ENCODE peak calls at places on chromosomes 7 and 10, in five cellular contexts. E is HFF-Myc; I is AG04450; W is prostate gland; H is CD4-positive, alpha-beta T cell. T is an unnamed sample.

GRCh38 chr7:7347045-7347444 is 164.7 kb downstream of the C1GALT1 start:
- DNase-seq in E (no peak), I (no peak), W (no peak), H (no peak), T (no peak)

GRCh38 chr10:123274513-123275182 is 120.4 kb downstream of the BUB3 start:
- DNase-seq in E (no peak), I (no peak), W (no peak), H (no peak), T (no peak)

GRCh38 chr7:91953618-91954017 is 13.0 kb downstream of the AKAP9 start:
- DNase-seq in E (no peak), I (no peak), W (no peak), H (no peak), T (no peak)

GRCh38 chr7:41701068-41701467 is 1.8 kb downstream of the INHBA start:
- DNase-seq in E (no peak), I (no peak), W (no peak), H (no peak), T (no peak)

GRCh38 chr10:48199580-48200377 is 74.7 kb downstream of the FRMPD2 start:
- DNase-seq in E (peak; percentile 94), I (no peak), W (no peak), H (no peak), T (no peak)

GRCh38 chr7:117873056-117873932 is at the start of gene CTTNBP2:
- DNase-seq in E (no peak), I (no peak), W (peak; percentile 27), H (no peak), T (peak; percentile 49)

GRCh38 chr10:5645944-5646617 is 20.3 kb downstream of the ASB13 start:
- DNase-seq in E (no peak), I (no peak), W (no peak), H (no peak), T (peak; percentile 25)

GRCh38 chr7:2814682-2815522 is 29.2 kb downstream of the GNA12 start:
- DNase-seq in E (no peak), I (no peak), W (no peak), H (no peak), T (no peak)

GRCh38 chr10:71086439-71087080 is 125.8 kb upstream of the UNC5B start:
- DNase-seq in E (no peak), I (no peak), W (no peak), H (no peak), T (peak; percentile 6)

GRCh38 chr7:111931958-111932357 is 274.2 kb downstream of the DOCK4 start:
- DNase-seq in E (no peak), I (no peak), W (no peak), H (no peak), T (no peak)

GRCh38 chr10:110171032-110171431 is 36.4 kb upstream of the MXI1 start:
- DNase-seq in E (no peak), I (no peak), W (no peak), H (no peak), T (no peak)

GRCh38 chr10:48247680-48248079 is 26.8 kb downstream of the FRMPD2 start:
- DNase-seq in E (no peak), I (no peak), W (no peak), H (no peak), T (no peak)

GRCh38 chr7:109009636-109010035 is 440.0 kb downstream of the DNAJB9 start:
- DNase-seq in E (no peak), I (no peak), W (no peak), H (no peak), T (no peak)

GRCh38 chr10:63456437-63457210 is 9.2 kb downstream of the JMJD1C start:
- DNase-seq in E (no peak), I (no peak), W (no peak), H (no peak), T (no peak)

GRCh38 chr7:144516729-144517128 is 113.2 kb upstream of the NOBOX start:
- DNase-seq in E (no peak), I (no peak), W (no peak), H (no peak), T (no peak)

GRCh38 chr7:41164440-41164839 is 538.5 kb downstream of the INHBA start:
- DNase-seq in E (no peak), I (no peak), W (no peak), H (no peak), T (no peak)

GRCh38 chr7:131665021-131665420 is 108.6 kb upstream of the PODXL start:
- DNase-seq in E (no peak), I (no peak), W (no peak), H (no peak), T (no peak)

GRCh38 chr10:97726636-97727178 is 10.2 kb upstream of the ZFYVE27 start:
- DNase-seq in E (no peak), I (peak; percentile 43), W (peak; percentile 43), H (no peak), T (peak; percentile 72)

GRCh38 chr10:35770817-35771355 is 128.8 kb upstream of the FZD8 start:
- DNase-seq in E (no peak), I (no peak), W (no peak), H (no peak), T (peak; percentile 34)

GRCh38 chr7:26171601-26172000 is 19.6 kb downstream of the NFE2L3 start:
- DNase-seq in E (no peak), I (no peak), W (no peak), H (no peak), T (no peak)

GRCh38 chr7:151590071-151590800 is 70.5 kb upstream of the RHEB start:
- DNase-seq in E (no peak), I (no peak), W (no peak), H (no peak), T (no peak)

GRCh38 chr10:132377326-132377725 is 19.7 kb upstream of the PWWP2B start:
- DNase-seq in E (no peak), I (no peak), W (no peak), H (no peak), T (no peak)

GRCh38 chr10:128875955-128876354 is 591.1 kb upstream of the MGMT start:
- DNase-seq in E (no peak), I (no peak), W (no peak), H (no peak), T (no peak)

GRCh38 chr10:60208676-60209269 is 180.9 kb downstream of the ANK3 start:
- DNase-seq in E (peak; percentile 25), I (peak; percentile 8), W (no peak), H (no peak), T (no peak)

GRCh38 chr7:95476904-95477594 is 8.7 kb upstream of the ASB4 start:
- DNase-seq in E (peak; percentile 30), I (peak; percentile 30), W (peak; percentile 64), H (peak; percentile 28), T (peak; percentile 74)

GRCh38 chr10:79024716-79025112 is 44.1 kb upstream of the ZMIZ1 start:
- DNase-seq in E (no peak), I (no peak), W (no peak), H (no peak), T (no peak)

DNA sequence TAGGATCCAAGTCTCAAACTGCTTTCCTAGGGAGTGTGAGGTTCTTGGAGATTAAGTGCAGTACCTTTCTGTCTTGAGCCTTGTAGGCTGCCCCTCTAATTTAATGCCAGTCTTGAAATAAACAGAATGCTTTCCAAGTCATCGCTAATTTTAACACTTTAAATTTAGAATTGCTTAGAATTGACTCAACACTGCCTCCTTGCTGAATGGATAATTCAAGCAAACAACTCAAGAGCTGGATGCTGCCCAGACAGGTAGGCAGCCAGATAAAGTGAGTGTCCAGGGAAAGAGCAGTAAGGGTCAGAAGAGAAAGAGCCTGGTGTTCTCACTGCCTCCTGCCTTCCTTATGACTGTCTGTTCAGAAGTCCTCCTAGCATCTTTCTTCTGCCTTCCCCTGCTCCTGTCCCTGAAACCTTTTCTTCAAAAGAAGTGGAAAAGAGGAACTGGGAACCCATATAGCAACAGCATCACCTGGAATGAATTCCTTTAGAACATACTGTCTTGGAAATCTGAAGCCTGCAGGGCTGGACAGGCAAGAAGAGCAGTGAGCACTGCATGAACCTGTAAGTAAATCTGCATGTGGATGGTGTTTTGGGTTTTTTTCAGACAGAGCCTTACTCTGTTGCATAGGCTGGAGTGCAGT is 3.1 kb upstream of the GOT1 start:
- DNase-seq in E (no peak), I (no peak), W (no peak), H (no peak), T (no peak)
- TF ChIP-seq CTCF in E (peak; percentile 11), I (peak; percentile 30), W (no peak), H (no peak), T (peak; percentile 13)

GRCh38 chr10:88163572-88163971 is 300.1 kb downstream of the PTEN start:
- DNase-seq in E (no peak), I (no peak), W (no peak), H (no peak), T (no peak)

GRCh38 chr10:88165849-88166271 is 302.4 kb downstream of the PTEN start:
- DNase-seq in E (peak; percentile 87), I (no peak), W (no peak), H (no peak), T (no peak)

GRCh38 chr10:88162852-88163251 is 299.4 kb downstream of the PTEN start:
- DNase-seq in E (no peak), I (no peak), W (no peak), H (no peak), T (no peak)

GRCh38 chr10:88161070-88161469 is 297.6 kb downstream of the PTEN start:
- DNase-seq in E (no peak), I (no peak), W (no peak), H (no peak), T (no peak)

GRCh38 chr10:88164471-88164870 is 301.0 kb downstream of the PTEN start:
- DNase-seq in E (no peak), I (no peak), W (no peak), H (no peak), T (no peak)
- TF ChIP-seq CTCF in E (no peak), I (no peak), W (no peak), H (no peak), T (no peak)

GRCh38 chr7:44491229-44491628 is 771 bp upstream of the NUDCD3 start:
- DNase-seq in E (no peak), I (no peak), W (no peak), H (no peak), T (no peak)

GRCh38 chr7:44489955-44490350 is 505 bp downstream of the NUDCD3 start:
- DNase-seq in E (no peak), I (no peak), W (peak; percentile 21), H (peak; percentile 47), T (peak; percentile 70)

GRCh38 chr7:44488955-44489354 is 1.5 kb downstream of the NUDCD3 start:
- DNase-seq in E (no peak), I (no peak), W (no peak), H (no peak), T (no peak)

GRCh38 chr7:44486693-44487092 is 3.8 kb downstream of the NUDCD3 start:
- DNase-seq in E (no peak), I (no peak), W (no peak), H (no peak), T (peak; percentile 40)

GRCh38 chr7:44490351-44491200 is at the start of gene NUDCD3:
- DNase-seq in E (peak; percentile 57), I (peak; percentile 30), W (peak; percentile 84), H (peak; percentile 78), T (peak; percentile 87)
- TF ChIP-seq CTCF in E (no peak), I (peak; percentile 34), W (no peak), H (peak; percentile 28), T (no peak)

DNA sequence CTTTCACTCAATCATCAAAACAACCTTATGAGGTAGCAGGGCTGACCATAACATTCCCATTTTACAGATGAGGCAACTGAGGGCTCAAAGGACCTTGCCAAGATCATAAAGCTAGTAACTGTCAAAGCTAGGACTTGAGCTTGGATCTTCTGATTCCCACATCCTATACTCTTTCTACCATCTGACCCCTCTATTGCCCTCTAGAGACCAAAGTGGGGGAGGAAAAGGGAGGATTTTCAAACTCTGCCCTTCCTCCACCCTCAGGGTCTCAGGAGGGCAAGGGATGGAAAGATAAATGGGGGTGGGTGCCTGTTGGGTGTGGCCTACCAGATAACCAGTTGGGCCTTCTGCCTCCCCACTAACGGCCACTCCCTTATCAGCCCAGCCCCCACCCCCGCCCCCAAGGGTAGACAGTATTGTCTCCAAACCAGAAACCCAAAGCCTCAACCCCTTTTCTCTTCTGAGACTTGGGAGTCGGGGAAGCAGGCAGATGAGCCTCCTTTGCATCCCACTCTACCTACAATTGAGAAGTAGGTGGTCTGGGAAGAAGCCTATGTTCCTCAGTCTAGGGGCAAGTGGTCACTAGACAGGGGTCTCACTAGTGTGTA is 7.9 kb downstream of the LDB1 start:
- DNase-seq in E (no peak), I (no peak), W (no peak), H (no peak), T (no peak)
- TF ChIP-seq CTCF in E (peak; percentile 24), I (peak; percentile 26), W (no peak), H (peak; percentile 20), T (no peak)